ENCODE peak calls at places on chromosome 13, in nine cellular contexts. One of them, this sample, is unnamed.

GRCh38 chr13:38283346-38283745 is 66.3 kb upstream of the UFM1 start:
- DNase-seq in omental fat pad: no peak
- DNase-seq in endothelial cell of umbilical vein: no peak
- DNase-seq in C1 segment of cervical spinal cord: no peak
- DNase-seq in WERI-Rb-1: no peak
- DNase-seq in neural crest cell: no peak
- DNase-seq in CD8-positive, alpha-beta T cell: no peak
- DNase-seq in NCI-H1105: no peak
- DNase-seq in naive thymus-derived CD4-positive, alpha-beta T cell: no peak
- DNase-seq in this sample: no peak

GRCh38 chr13:31521466-31521865 is 217.9 kb upstream of the RXFP2 start:
- DNase-seq in WERI-Rb-1: no peak
- DNase-seq in omental fat pad: no peak
- DNase-seq in C1 segment of cervical spinal cord: no peak
- DNase-seq in NCI-H1105: no peak
- DNase-seq in naive thymus-derived CD4-positive, alpha-beta T cell: no peak
- DNase-seq in neural crest cell: no peak
- DNase-seq in endothelial cell of umbilical vein: no peak
- DNase-seq in CD8-positive, alpha-beta T cell: no peak
- DNase-seq in this sample: no peak

GRCh38 chr13:44302233-44302632 is 71.4 kb upstream of the SERP2 start:
- DNase-seq in WERI-Rb-1: no peak
- DNase-seq in C1 segment of cervical spinal cord: no peak
- DNase-seq in naive thymus-derived CD4-positive, alpha-beta T cell: no peak
- DNase-seq in neural crest cell: no peak
- DNase-seq in endothelial cell of umbilical vein: no peak
- DNase-seq in CD8-positive, alpha-beta T cell: no peak
- DNase-seq in NCI-H1105: no peak
- DNase-seq in omental fat pad: no peak
- DNase-seq in this sample: no peak

GRCh38 chr13:97161832-97162231 is 60.3 kb upstream of the MBNL2 start:
- DNase-seq in neural crest cell: no peak
- DNase-seq in endothelial cell of umbilical vein: no peak
- DNase-seq in naive thymus-derived CD4-positive, alpha-beta T cell: no peak
- DNase-seq in WERI-Rb-1: no peak
- DNase-seq in CD8-positive, alpha-beta T cell: no peak
- DNase-seq in NCI-H1105: no peak
- DNase-seq in C1 segment of cervical spinal cord: no peak
- DNase-seq in omental fat pad: no peak
- DNase-seq in this sample: no peak

GRCh38 chr13:103203750-103204330 is 137.6 kb upstream of the SLC10A2 start:
- DNase-seq in endothelial cell of umbilical vein: no peak
- DNase-seq in NCI-H1105: no peak
- DNase-seq in WERI-Rb-1: no peak
- DNase-seq in naive thymus-derived CD4-positive, alpha-beta T cell: no peak
- DNase-seq in omental fat pad: no peak
- DNase-seq in C1 segment of cervical spinal cord: no peak
- DNase-seq in neural crest cell: no peak
- DNase-seq in CD8-positive, alpha-beta T cell: no peak
- DNase-seq in this sample: no peak

GRCh38 chr13:77859450-77859849 is 59.2 kb downstream of the EDNRB start:
- DNase-seq in naive thymus-derived CD4-positive, alpha-beta T cell: no peak
- DNase-seq in WERI-Rb-1: no peak
- DNase-seq in omental fat pad: no peak
- DNase-seq in endothelial cell of umbilical vein: no peak
- DNase-seq in C1 segment of cervical spinal cord: no peak
- DNase-seq in CD8-positive, alpha-beta T cell: no peak
- DNase-seq in NCI-H1105: no peak
- DNase-seq in neural crest cell: no peak
- DNase-seq in this sample: no peak

GRCh38 chr13:45831851-45832250 is 19.7 kb downstream of the SIAH3 start:
- DNase-seq in omental fat pad: no peak
- DNase-seq in WERI-Rb-1: no peak
- DNase-seq in NCI-H1105: no peak
- DNase-seq in naive thymus-derived CD4-positive, alpha-beta T cell: no peak
- DNase-seq in neural crest cell: no peak
- DNase-seq in CD8-positive, alpha-beta T cell: no peak
- DNase-seq in C1 segment of cervical spinal cord: no peak
- DNase-seq in endothelial cell of umbilical vein: no peak
- DNase-seq in this sample: no peak

GRCh38 chr13:50268500-50268899 is 253.3 kb downstream of the KCNRG start:
- DNase-seq in naive thymus-derived CD4-positive, alpha-beta T cell: no peak
- DNase-seq in C1 segment of cervical spinal cord: no peak
- DNase-seq in WERI-Rb-1: no peak
- DNase-seq in endothelial cell of umbilical vein: no peak
- DNase-seq in CD8-positive, alpha-beta T cell: no peak
- DNase-seq in NCI-H1105: no peak
- DNase-seq in omental fat pad: no peak
- DNase-seq in neural crest cell: no peak
- DNase-seq in this sample: no peak

GRCh38 chr13:26743971-26744370 is 16.6 kb downstream of the GPR12 start:
- DNase-seq in neural crest cell: no peak
- DNase-seq in endothelial cell of umbilical vein: no peak
- DNase-seq in naive thymus-derived CD4-positive, alpha-beta T cell: no peak
- DNase-seq in C1 segment of cervical spinal cord: no peak
- DNase-seq in NCI-H1105: no peak
- DNase-seq in WERI-Rb-1: no peak
- DNase-seq in CD8-positive, alpha-beta T cell: no peak
- DNase-seq in omental fat pad: no peak
- DNase-seq in this sample: no peak

GRCh38 chr13:95924389-95924994 is 128.7 kb downstream of the UGGT2 start:
- DNase-seq in NCI-H1105: no peak
- DNase-seq in neural crest cell: no peak
- DNase-seq in omental fat pad: no peak
- DNase-seq in endothelial cell of umbilical vein: peak
- DNase-seq in WERI-Rb-1: no peak
- DNase-seq in CD8-positive, alpha-beta T cell: no peak
- DNase-seq in C1 segment of cervical spinal cord: no peak
- DNase-seq in naive thymus-derived CD4-positive, alpha-beta T cell: no peak
- DNase-seq in this sample: no peak

GRCh38 chr13:44140146-44140545 is 233.5 kb upstream of the SERP2 start:
- DNase-seq in CD8-positive, alpha-beta T cell: no peak
- DNase-seq in naive thymus-derived CD4-positive, alpha-beta T cell: no peak
- DNase-seq in NCI-H1105: peak
- DNase-seq in neural crest cell: no peak
- DNase-seq in C1 segment of cervical spinal cord: no peak
- DNase-seq in endothelial cell of umbilical vein: no peak
- DNase-seq in omental fat pad: no peak
- DNase-seq in WERI-Rb-1: no peak
- DNase-seq in this sample: no peak

GRCh38 chr13:48975101-48975925 is at the start of gene FNDC3A:
- DNase-seq in C1 segment of cervical spinal cord: no peak
- DNase-seq in endothelial cell of umbilical vein: peak
- DNase-seq in neural crest cell: peak
- DNase-seq in WERI-Rb-1: peak
- DNase-seq in naive thymus-derived CD4-positive, alpha-beta T cell: peak
- DNase-seq in NCI-H1105: no peak
- DNase-seq in CD8-positive, alpha-beta T cell: peak
- DNase-seq in omental fat pad: no peak
- DNase-seq in this sample: peak

GRCh38 chr13:112999414-113000177 is 30.6 kb downstream of the MCF2L start:
- DNase-seq in endothelial cell of umbilical vein: no peak
- DNase-seq in NCI-H1105: no peak
- DNase-seq in CD8-positive, alpha-beta T cell: no peak
- DNase-seq in omental fat pad: no peak
- DNase-seq in WERI-Rb-1: no peak
- DNase-seq in naive thymus-derived CD4-positive, alpha-beta T cell: no peak
- DNase-seq in neural crest cell: no peak
- DNase-seq in C1 segment of cervical spinal cord: no peak
- DNase-seq in this sample: no peak

GRCh38 chr13:99686157-99686572 is 184.9 kb downstream of the TM9SF2 start:
- DNase-seq in neural crest cell: no peak
- DNase-seq in NCI-H1105: no peak
- DNase-seq in CD8-positive, alpha-beta T cell: no peak
- DNase-seq in endothelial cell of umbilical vein: no peak
- DNase-seq in naive thymus-derived CD4-positive, alpha-beta T cell: no peak
- DNase-seq in WERI-Rb-1: no peak
- DNase-seq in C1 segment of cervical spinal cord: no peak
- DNase-seq in omental fat pad: no peak
- DNase-seq in this sample: no peak

GRCh38 chr13:114099191-114099590 is 33.2 kb downstream of the RASA3 start:
- DNase-seq in endothelial cell of umbilical vein: no peak
- DNase-seq in WERI-Rb-1: peak
- DNase-seq in CD8-positive, alpha-beta T cell: no peak
- DNase-seq in neural crest cell: no peak
- DNase-seq in omental fat pad: peak
- DNase-seq in naive thymus-derived CD4-positive, alpha-beta T cell: no peak
- DNase-seq in C1 segment of cervical spinal cord: peak
- DNase-seq in NCI-H1105: no peak
- DNase-seq in this sample: peak

GRCh38 chr13:26837102-26837501 is 76.5 kb upstream of the GPR12 start:
- DNase-seq in NCI-H1105: no peak
- DNase-seq in C1 segment of cervical spinal cord: no peak
- DNase-seq in WERI-Rb-1: no peak
- DNase-seq in endothelial cell of umbilical vein: no peak
- DNase-seq in neural crest cell: no peak
- DNase-seq in CD8-positive, alpha-beta T cell: no peak
- DNase-seq in omental fat pad: no peak
- DNase-seq in naive thymus-derived CD4-positive, alpha-beta T cell: no peak
- DNase-seq in this sample: no peak

GRCh38 chr13:21322988-21323387 is 136.1 kb downstream of the ZDHHC20 start:
- DNase-seq in omental fat pad: no peak
- DNase-seq in naive thymus-derived CD4-positive, alpha-beta T cell: no peak
- DNase-seq in C1 segment of cervical spinal cord: no peak
- DNase-seq in CD8-positive, alpha-beta T cell: no peak
- DNase-seq in neural crest cell: no peak
- DNase-seq in endothelial cell of umbilical vein: no peak
- DNase-seq in WERI-Rb-1: no peak
- DNase-seq in NCI-H1105: no peak
- DNase-seq in this sample: no peak

GRCh38 chr13:24071423-24072075 is 89.0 kb upstream of the SPATA13 start:
- DNase-seq in naive thymus-derived CD4-positive, alpha-beta T cell: no peak
- DNase-seq in CD8-positive, alpha-beta T cell: no peak
- DNase-seq in neural crest cell: no peak
- DNase-seq in NCI-H1105: no peak
- DNase-seq in WERI-Rb-1: no peak
- DNase-seq in C1 segment of cervical spinal cord: no peak
- DNase-seq in endothelial cell of umbilical vein: peak
- DNase-seq in omental fat pad: no peak
- DNase-seq in this sample: no peak

GRCh38 chr13:34076319-34076718 is 258.4 kb downstream of the RFC3 start:
- DNase-seq in neural crest cell: no peak
- DNase-seq in naive thymus-derived CD4-positive, alpha-beta T cell: no peak
- DNase-seq in CD8-positive, alpha-beta T cell: no peak
- DNase-seq in NCI-H1105: no peak
- DNase-seq in omental fat pad: no peak
- DNase-seq in endothelial cell of umbilical vein: no peak
- DNase-seq in C1 segment of cervical spinal cord: no peak
- DNase-seq in WERI-Rb-1: no peak
- DNase-seq in this sample: no peak

GRCh38 chr13:33634526-33635111 is 183.3 kb upstream of the RFC3 start:
- DNase-seq in omental fat pad: no peak
- DNase-seq in CD8-positive, alpha-beta T cell: no peak
- DNase-seq in endothelial cell of umbilical vein: no peak
- DNase-seq in naive thymus-derived CD4-positive, alpha-beta T cell: no peak
- DNase-seq in C1 segment of cervical spinal cord: peak
- DNase-seq in WERI-Rb-1: no peak
- DNase-seq in neural crest cell: peak
- DNase-seq in NCI-H1105: no peak
- DNase-seq in this sample: no peak

GRCh38 chr13:102584423-102584822 is 12.4 kb upstream of the TPP2 start:
- DNase-seq in C1 segment of cervical spinal cord: no peak
- DNase-seq in endothelial cell of umbilical vein: no peak
- DNase-seq in omental fat pad: no peak
- DNase-seq in naive thymus-derived CD4-positive, alpha-beta T cell: no peak
- DNase-seq in WERI-Rb-1: no peak
- DNase-seq in NCI-H1105: no peak
- DNase-seq in neural crest cell: no peak
- DNase-seq in CD8-positive, alpha-beta T cell: no peak
- DNase-seq in this sample: no peak

GRCh38 chr13:23655321-23655720 is 85.1 kb downstream of the TNFRSF19 start:
- DNase-seq in WERI-Rb-1: no peak
- DNase-seq in CD8-positive, alpha-beta T cell: no peak
- DNase-seq in C1 segment of cervical spinal cord: no peak
- DNase-seq in endothelial cell of umbilical vein: no peak
- DNase-seq in omental fat pad: no peak
- DNase-seq in naive thymus-derived CD4-positive, alpha-beta T cell: no peak
- DNase-seq in NCI-H1105: no peak
- DNase-seq in neural crest cell: no peak
- DNase-seq in this sample: no peak

GRCh38 chr13:28552288-28552687 is 57.4 kb upstream of the FLT1 start:
- DNase-seq in endothelial cell of umbilical vein: no peak
- DNase-seq in NCI-H1105: no peak
- DNase-seq in C1 segment of cervical spinal cord: no peak
- DNase-seq in CD8-positive, alpha-beta T cell: no peak
- DNase-seq in naive thymus-derived CD4-positive, alpha-beta T cell: no peak
- DNase-seq in neural crest cell: no peak
- DNase-seq in WERI-Rb-1: no peak
- DNase-seq in omental fat pad: no peak
- DNase-seq in this sample: no peak

GRCh38 chr13:113110048-113110851 is 4.7 kb downstream of the F7 start:
- DNase-seq in naive thymus-derived CD4-positive, alpha-beta T cell: peak
- DNase-seq in C1 segment of cervical spinal cord: no peak
- DNase-seq in neural crest cell: no peak
- DNase-seq in omental fat pad: no peak
- DNase-seq in NCI-H1105: no peak
- DNase-seq in CD8-positive, alpha-beta T cell: no peak
- DNase-seq in endothelial cell of umbilical vein: no peak
- DNase-seq in WERI-Rb-1: no peak
- DNase-seq in this sample: no peak

GRCh38 chr13:99806671-99807070 is 164.9 kb downstream of the ZIC5 start:
- DNase-seq in naive thymus-derived CD4-positive, alpha-beta T cell: no peak
- DNase-seq in neural crest cell: no peak
- DNase-seq in WERI-Rb-1: peak
- DNase-seq in endothelial cell of umbilical vein: no peak
- DNase-seq in NCI-H1105: no peak
- DNase-seq in CD8-positive, alpha-beta T cell: no peak
- DNase-seq in omental fat pad: no peak
- DNase-seq in C1 segment of cervical spinal cord: no peak
- DNase-seq in this sample: no peak

GRCh38 chr13:19089315-19089714 is 92.3 kb downstream of the TUBA3C start:
- DNase-seq in WERI-Rb-1: peak
- DNase-seq in NCI-H1105: no peak
- DNase-seq in CD8-positive, alpha-beta T cell: no peak
- DNase-seq in endothelial cell of umbilical vein: no peak
- DNase-seq in C1 segment of cervical spinal cord: no peak
- DNase-seq in neural crest cell: no peak
- DNase-seq in naive thymus-derived CD4-positive, alpha-beta T cell: no peak
- DNase-seq in omental fat pad: no peak
- DNase-seq in this sample: no peak

GRCh38 chr13:44920013-44920412 is 69.3 kb downstream of the NUFIP1 start:
- DNase-seq in CD8-positive, alpha-beta T cell: no peak
- DNase-seq in C1 segment of cervical spinal cord: no peak
- DNase-seq in NCI-H1105: no peak
- DNase-seq in endothelial cell of umbilical vein: no peak
- DNase-seq in WERI-Rb-1: no peak
- DNase-seq in omental fat pad: no peak
- DNase-seq in naive thymus-derived CD4-positive, alpha-beta T cell: no peak
- DNase-seq in neural crest cell: no peak
- DNase-seq in this sample: no peak

GRCh38 chr13:22235285-22235949 is 564.5 kb downstream of the FGF9 start:
- DNase-seq in naive thymus-derived CD4-positive, alpha-beta T cell: peak
- DNase-seq in endothelial cell of umbilical vein: no peak
- DNase-seq in neural crest cell: no peak
- DNase-seq in CD8-positive, alpha-beta T cell: no peak
- DNase-seq in C1 segment of cervical spinal cord: no peak
- DNase-seq in NCI-H1105: no peak
- DNase-seq in omental fat pad: no peak
- DNase-seq in WERI-Rb-1: no peak
- DNase-seq in this sample: no peak

GRCh38 chr13:61774903-61775302 is 359.3 kb upstream of the PCDH20 start:
- DNase-seq in endothelial cell of umbilical vein: no peak
- DNase-seq in NCI-H1105: no peak
- DNase-seq in omental fat pad: no peak
- DNase-seq in CD8-positive, alpha-beta T cell: no peak
- DNase-seq in WERI-Rb-1: no peak
- DNase-seq in neural crest cell: no peak
- DNase-seq in naive thymus-derived CD4-positive, alpha-beta T cell: no peak
- DNase-seq in C1 segment of cervical spinal cord: peak
- DNase-seq in this sample: no peak

GRCh38 chr13:80988752-80989151 is 647.8 kb upstream of the SPRY2 start:
- DNase-seq in endothelial cell of umbilical vein: no peak
- DNase-seq in neural crest cell: no peak
- DNase-seq in naive thymus-derived CD4-positive, alpha-beta T cell: no peak
- DNase-seq in CD8-positive, alpha-beta T cell: no peak
- DNase-seq in NCI-H1105: no peak
- DNase-seq in omental fat pad: no peak
- DNase-seq in C1 segment of cervical spinal cord: no peak
- DNase-seq in WERI-Rb-1: no peak
- DNase-seq in this sample: peak

GRCh38 chr13:41554626-41555386 is 97.5 kb downstream of the RGCC start:
- DNase-seq in C1 segment of cervical spinal cord: no peak
- DNase-seq in neural crest cell: no peak
- DNase-seq in naive thymus-derived CD4-positive, alpha-beta T cell: no peak
- DNase-seq in NCI-H1105: no peak
- DNase-seq in endothelial cell of umbilical vein: no peak
- DNase-seq in CD8-positive, alpha-beta T cell: no peak
- DNase-seq in omental fat pad: no peak
- DNase-seq in WERI-Rb-1: no peak
- DNase-seq in this sample: no peak